ENCODE peak calls at places on chromosomes 11 and 22, in seven cellular contexts. C is Karpas-422, R is H9, N is fibroblast of lung, A is GM23338, W is keratinocyte, K is neuronal stem cell. U is an unnamed sample.

GRCh38 chr22:39431821-39432251 is 25.0 kb upstream of the MGAT3 start:
- DNase-seq in C (no peak), R (no peak), N (peak; percentile 36), A (no peak), W (no peak), K (no peak), U (no peak)

GRCh38 chr11:66219846-66220565 is 48.4 kb upstream of the RAB1B start:
- DNase-seq in C (no peak), R (peak; percentile 12), N (no peak), A (no peak), W (no peak), K (no peak), U (no peak)

GRCh38 chr11:57776101-57776511 is 14.5 kb downstream of the CTNND1 start:
- DNase-seq in C (no peak), R (peak; percentile 43), N (peak; percentile 91), A (peak; percentile 83), W (no peak), K (no peak), U (no peak)

GRCh38 chr11:112421854-112422253 is 161.2 kb upstream of the PLET1 start:
- DNase-seq in C (no peak), R (peak; percentile 38), N (no peak), A (no peak), W (no peak), K (no peak), U (no peak)

GRCh38 chr11:47858169-47858543 is 10.0 kb upstream of the NUP160 start:
- DNase-seq in C (no peak), R (no peak), N (peak; percentile 81), A (no peak), W (no peak), K (no peak), U (no peak)

GRCh38 chr11:5364214-5364613 is 12.9 kb downstream of the OR51B6 start:
- DNase-seq in C (no peak), R (no peak), N (peak; percentile 90), A (no peak), W (no peak), K (no peak), U (no peak)

GRCh38 chr11:128341280-128341679 is 246.1 kb downstream of the ETS1 start:
- DNase-seq in C (no peak), R (no peak), N (no peak), A (no peak), W (no peak), K (no peak), U (peak; percentile 57)

GRCh38 chr11:57332694-57333440 is 2.8 kb downstream of the SSRP1 start:
- DNase-seq in C (no peak), R (no peak), N (no peak), A (no peak), W (no peak), K (no peak), U (no peak)

GRCh38 chr11:929405-929804 is 3.7 kb downstream of the AP2A2 start:
- DNase-seq in C (no peak), R (no peak), N (no peak), A (no peak), W (no peak), K (no peak), U (no peak)

GRCh38 chr11:13949876-13950275 is 12.6 kb upstream of the SPON1 start:
- DNase-seq in C (no peak), R (no peak), N (no peak), A (no peak), W (no peak), K (no peak), U (no peak)

GRCh38 chr22:16824718-16825687 is at the start of gene XKR3:
- DNase-seq in C (peak; percentile 73), R (no peak), N (no peak), A (peak; percentile 23), W (no peak), K (no peak), U (peak; percentile 45)

GRCh38 chr11:115617767-115618166 is 113.6 kb upstream of the CADM1 start:
- DNase-seq in C (no peak), R (no peak), N (peak; percentile 22), A (no peak), W (no peak), K (no peak), U (no peak)

GRCh38 chr11:121958978-121959340 is 157.1 kb downstream of the BLID start:
- DNase-seq in C (no peak), R (no peak), N (peak; percentile 2), A (no peak), W (no peak), K (no peak), U (no peak)

GRCh38 chr11:100687630-100688395 is 725 bp downstream of the ARHGAP42 start:
- DNase-seq in C (peak; percentile 50), R (peak; percentile 79), N (peak; percentile 84), A (peak; percentile 93), W (peak; percentile 35), K (peak; percentile 70), U (peak; percentile 68)

GRCh38 chr11:125464266-125464662 is 31.8 kb downstream of the FEZ1 start:
- DNase-seq in C (no peak), R (no peak), N (peak; percentile 76), A (no peak), W (no peak), K (no peak), U (no peak)

GRCh38 chr11:49505231-49505630 is 296.8 kb upstream of the FOLH1 start:
- DNase-seq in C (no peak), R (no peak), N (no peak), A (peak; percentile 74), W (no peak), K (peak; percentile 1), U (no peak)

GRCh38 chr11:45921561-45922424 is 663 bp upstream of the LARGE2 start:
- DNase-seq in C (no peak), R (peak; percentile 98), N (no peak), A (peak; percentile 98), W (no peak), K (peak; percentile 65), U (no peak)

GRCh38 chr11:71286701-71287643 is 34.6 kb upstream of the SHANK2 start:
- DNase-seq in C (no peak), R (peak; percentile 28), N (peak; percentile 98), A (no peak), W (peak; percentile 50), K (no peak), U (no peak)
- H3K27ac ChIP-seq in C (no peak overlapping the region), R (no peak overlapping the region), N (peak overlapping the region; percentile 82), A (no peak overlapping the region), W (peak overlapping the region; percentile 46), K (no peak overlapping the region), U (no peak overlapping the region)

GRCh38 chr11:34775417-34775888 is 140.7 kb downstream of the APIP start:
- DNase-seq in C (no peak), R (no peak), N (no peak), A (no peak), W (no peak), K (no peak), U (no peak)
- H2AFZ ChIP-seq in C (no peak overlapping the region), R (no peak overlapping the region), N (no peak overlapping the region), A (no peak overlapping the region), W (no peak overlapping the region), K (no peak overlapping the region), U (no peak overlapping the region)

GRCh38 chr11:114213622-114214021 is 82.6 kb upstream of the NNMT start:
- DNase-seq in C (no peak), R (no peak), N (no peak), A (no peak), W (no peak), K (no peak), U (no peak)

GRCh38 chr11:114208371-114208770 is 87.8 kb upstream of the NNMT start:
- DNase-seq in C (no peak), R (no peak), N (no peak), A (no peak), W (no peak), K (no peak), U (no peak)

GRCh38 chr11:114209904-114210303 is 86.3 kb upstream of the NNMT start:
- DNase-seq in C (no peak), R (no peak), N (no peak), A (no peak), W (no peak), K (peak; percentile 47), U (no peak)

GRCh38 chr11:114209343-114209742 is 86.9 kb upstream of the NNMT start:
- DNase-seq in C (no peak), R (no peak), N (no peak), A (no peak), W (no peak), K (peak; percentile 66), U (no peak)

GRCh38 chr11:114211444-114212122 is 84.6 kb upstream of the NNMT start:
- DNase-seq in C (no peak), R (no peak), N (no peak), A (peak; percentile 38), W (no peak), K (peak; percentile 73), U (no peak)
- H3K27ac ChIP-seq in C (no peak overlapping the region), R (no peak overlapping the region), N (no peak overlapping the region), A (no peak overlapping the region), W (no peak overlapping the region), K (peak overlapping the region; percentile 98), U (no peak overlapping the region)

GRCh38 chr11:73787051-73787642 is 527 bp upstream of the MRPL48 start:
- DNase-seq in C (peak; percentile 59), R (no peak), N (no peak), A (no peak), W (no peak), K (no peak), U (peak; percentile 21)

GRCh38 chr11:73787643-73788537 is at the start of gene MRPL48:
- DNase-seq in C (peak; percentile 98), R (peak; percentile 92), N (peak; percentile 94), A (peak; percentile 89), W (peak; percentile 64), K (peak; percentile 91), U (peak; percentile 94)

GRCh38 chr11:73783483-73784020 is 4.1 kb upstream of the MRPL48 start:
- DNase-seq in C (no peak), R (no peak), N (no peak), A (no peak), W (no peak), K (no peak), U (no peak)

GRCh38 chr11:73784080-73784634 is 3.5 kb upstream of the MRPL48 start:
- DNase-seq in C (no peak), R (peak; percentile 40), N (no peak), A (peak; percentile 44), W (no peak), K (no peak), U (peak; percentile 54)

DNA sequence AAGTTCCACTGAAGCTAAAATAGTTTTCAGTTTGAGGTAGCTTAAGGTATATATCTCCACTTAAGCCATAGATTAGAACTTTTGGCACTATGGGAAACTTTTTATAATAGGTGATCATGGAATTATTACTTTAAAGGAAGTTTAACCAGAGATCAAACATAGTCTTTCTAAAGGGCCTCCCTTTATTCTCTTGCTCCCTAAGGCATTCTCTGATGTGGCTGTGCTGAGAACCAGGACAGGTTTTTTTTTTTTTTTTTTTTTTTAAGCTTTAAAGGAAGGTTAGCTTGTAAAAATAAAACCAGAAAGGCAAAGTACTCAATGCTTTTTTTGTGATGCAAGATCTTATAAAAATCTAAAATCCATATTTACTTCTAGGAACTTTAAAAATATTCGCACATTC is 2.9 kb upstream of the MRPL48 start:
- DNase-seq in C (no peak), R (no peak), N (no peak), A (no peak), W (no peak), K (no peak), U (no peak)
- H2AFZ ChIP-seq in C (no peak overlapping the region), R (no peak overlapping the region), N (no peak overlapping the region), A (no peak overlapping the region), W (no peak overlapping the region), K (no peak overlapping the region), U (no peak overlapping the region)

GRCh38 chr11:130159657-130160459 is at the start of gene ST14:
- DNase-seq in C (no peak), R (peak; percentile 61), N (no peak), A (peak; percentile 67), W (no peak), K (no peak), U (no peak)
- H3K27ac ChIP-seq in C (no peak within 1 kb of the TSS), R (no peak within 1 kb of the TSS), N (no peak within 1 kb of the TSS), A (no peak within 1 kb of the TSS), W (peak within 1 kb of the TSS; percentile 78), K (no peak within 1 kb of the TSS), U (no peak within 1 kb of the TSS)